ENCODE peak calls at places on chromosomes 3 and 15, in six cellular contexts. Y, D, P, F, K and X are unnamed samples.

GRCh38 chr3:183306798-183307671 is 54.0 kb downstream of the B3GNT5 start:
- DNase-seq in Y (no peak), D (no peak), P (peak; percentile 21), F (no peak), K (no peak), X (peak; percentile 89)

GRCh38 chr3:16090013-16090412 is 84.5 kb upstream of the GALNT15 start:
- DNase-seq in Y (no peak), D (peak; percentile 33), P (no peak), F (no peak), K (peak; percentile 12), X (no peak)

GRCh38 chr15:98842973-98843285 is 164.7 kb downstream of the PGPEP1L start:
- DNase-seq in Y (no peak), D (no peak), P (no peak), F (no peak), K (peak; percentile 58), X (peak; percentile 64)

GRCh38 chr15:93082861-93083260 is 6.2 kb downstream of the RGMA start:
- DNase-seq in Y (no peak), D (no peak), P (no peak), F (no peak), K (no peak), X (no peak)

GRCh38 chr15:65201918-65202317 is 9.4 kb downstream of the CILP start:
- DNase-seq in Y (no peak), D (no peak), P (no peak), F (no peak), K (no peak), X (no peak)

GRCh38 chr15:59247364-59247763 is 40.7 kb downstream of the LDHAL6B start:
- DNase-seq in Y (peak; percentile 67), D (peak; percentile 73), P (no peak), F (no peak), K (peak; percentile 74), X (peak; percentile 60)

GRCh38 chr15:45121706-45122417 is 7.7 kb downstream of the DUOXA2 start:
- DNase-seq in Y (no peak), D (peak; percentile 26), P (no peak), F (peak; percentile 16), K (peak; percentile 56), X (peak; percentile 13)

GRCh38 chr3:127078626-127079025 is 95.7 kb downstream of the PLXNA1 start:
- DNase-seq in Y (no peak), D (no peak), P (no peak), F (no peak), K (no peak), X (no peak)

GRCh38 chr15:77862651-77863104 is 214.8 kb downstream of the TBC1D2B start:
- DNase-seq in Y (no peak), D (no peak), P (no peak), F (no peak), K (no peak), X (peak; percentile 30)

GRCh38 chr3:85475346-85475745 is 516.6 kb downstream of the CADM2 start:
- DNase-seq in Y (no peak), D (no peak), P (no peak), F (no peak), K (no peak), X (no peak)

GRCh38 chr15:49242820-49243219 is 72.8 kb downstream of the GALK2 start:
- DNase-seq in Y (no peak), D (no peak), P (no peak), F (no peak), K (no peak), X (no peak)

GRCh38 chr3:14907043-14907966 is 40.1 kb upstream of the NR2C2 start:
- DNase-seq in Y (no peak), D (no peak), P (no peak), F (no peak), K (no peak), X (no peak)

GRCh38 chr15:25859838-25860645 is 3.1 kb downstream of the ATP10A start:
- DNase-seq in Y (no peak), D (no peak), P (no peak), F (no peak), K (no peak), X (no peak)

GRCh38 chr15:67534360-67534759 is 8.1 kb upstream of the MAP2K5 start:
- DNase-seq in Y (no peak), D (no peak), P (no peak), F (no peak), K (no peak), X (no peak)

GRCh38 chr3:88957751-88958452 is 149.5 kb upstream of the EPHA3 start:
- DNase-seq in Y (no peak), D (no peak), P (no peak), F (no peak), K (no peak), X (no peak)

GRCh38 chr3:57896046-57896445 is 112.2 kb upstream of the FLNB start:
- DNase-seq in Y (no peak), D (no peak), P (no peak), F (no peak), K (no peak), X (no peak)

GRCh38 chr3:72745146-72745976 is 102.9 kb downstream of the SHQ1 start:
- DNase-seq in Y (no peak), D (no peak), P (no peak), F (no peak), K (no peak), X (no peak)

GRCh38 chr15:63765338-63765737 is 68.4 kb downstream of the HERC1 start:
- DNase-seq in Y (no peak), D (no peak), P (no peak), F (no peak), K (no peak), X (no peak)

GRCh38 chr3:23624305-23624704 is 181.4 kb upstream of the UBE2E1 start:
- DNase-seq in Y (no peak), D (no peak), P (peak; percentile 19), F (no peak), K (no peak), X (no peak)

GRCh38 chr3:196085534-196085933 is 3.6 kb upstream of the TFRC start:
- DNase-seq in Y (no peak), D (no peak), P (no peak), F (no peak), K (no peak), X (no peak)
- TF ChIP-seq MAX in Y (no peak), D (no peak), P (no peak), F (no peak), K (no peak), X (no peak)

DNA sequence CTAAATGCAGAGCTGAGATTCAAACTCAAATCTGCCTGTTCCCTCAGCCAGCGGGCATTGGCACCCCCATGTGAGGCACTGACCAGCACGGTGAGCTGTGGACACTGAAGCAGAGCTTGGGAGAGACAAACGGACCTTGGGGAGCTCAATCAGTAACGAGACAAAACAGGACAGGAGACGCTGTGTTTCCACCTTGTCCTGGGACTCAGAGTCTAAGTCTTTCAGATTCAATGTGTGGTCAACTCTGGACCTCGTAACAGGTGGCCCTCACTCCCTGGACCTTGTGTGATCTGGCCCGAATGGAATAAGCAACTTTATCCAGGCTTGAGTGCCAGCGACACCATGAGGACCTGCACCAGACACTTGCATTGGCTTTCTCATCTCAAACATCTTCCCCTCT is 232.5 kb downstream of the UACA start:
- DNase-seq in Y (no peak), D (no peak), P (no peak), F (no peak), K (no peak), X (no peak)
- TF ChIP-seq CTCF in Y (no peak), D (no peak), P (no peak), F (no peak), K (no peak), X (no peak)

GRCh38 chr15:42042602-42043400 is 22.0 kb upstream of the PLA2G4E start:
- DNase-seq in Y (no peak), D (no peak), P (no peak), F (no peak), K (no peak), X (no peak)
- TF ChIP-seq MAX in Y (no peak), D (no peak), P (no peak), F (no peak), K (no peak), X (no peak)

GRCh38 chr3:187139126-187139894 is at the start of gene RPL39L:
- DNase-seq in Y (peak; percentile 91), D (peak; percentile 86), P (peak; percentile 64), F (no peak), K (no peak), X (peak; percentile 93)

GRCh38 chr3:187136347-187136746 is 2.9 kb downstream of the RPL39L start:
- DNase-seq in Y (no peak), D (no peak), P (no peak), F (no peak), K (no peak), X (no peak)

GRCh38 chr3:187136936-187137335 is 2.4 kb downstream of the RPL39L start:
- DNase-seq in Y (no peak), D (no peak), P (no peak), F (peak; percentile 40), K (no peak), X (peak; percentile 60)

GRCh38 chr3:187139895-187140253 is 578 bp upstream of the RPL39L start:
- DNase-seq in Y (no peak), D (no peak), P (no peak), F (no peak), K (no peak), X (no peak)
- TF ChIP-seq CTCF in Y (no peak), D (no peak), P (no peak), F (no peak), K (no peak), X (no peak)